ENCODE peak calls at places on chromosomes 4 and X, in seven cellular contexts. W is astrocyte, O is fibroblast of mammary gland, D is astrocyte of the cerebellum, P is stomach, Y is IMR-90, G is GM23338. U is an unnamed sample.

GRCh38 chr4:155738548-155738947 is 20.3 kb upstream of the GUCY1B1 start:
- DNase-seq in W (peak; percentile 53), O (peak; percentile 95), D (no peak), P (no peak), Y (peak; percentile 90), G (no peak), U (peak; percentile 69)

GRCh38 chr4:766559-767283 is 59.2 kb downstream of the CPLX1 start:
- DNase-seq in W (no peak), O (no peak), D (no peak), P (no peak), Y (no peak), G (peak; percentile 60), U (no peak)

GRCh38 chr4:170323623-170324022 is 233.9 kb upstream of the AADAT start:
- DNase-seq in W (no peak), O (no peak), D (no peak), P (no peak), Y (no peak), G (no peak), U (no peak)

GRCh38 chrX:119694601-119695534 is 1.9 kb upstream of the SEPTIN6 start:
- DNase-seq in W (no peak), O (no peak), D (no peak), P (no peak), Y (no peak), G (peak; percentile 42), U (no peak)

GRCh38 chrX:65407157-65407626 is 127.4 kb downstream of the LAS1L start:
- DNase-seq in W (no peak), O (no peak), D (no peak), P (no peak), Y (no peak), G (peak; percentile 27), U (no peak)

GRCh38 chrX:107448625-107449468 is 605 bp upstream of the FRMPD3 start:
- DNase-seq in W (no peak), O (no peak), D (no peak), P (no peak), Y (no peak), G (peak; percentile 59), U (no peak)

GRCh38 chr4:149344436-149344835 is 471.2 kb downstream of the IQCM start:
- DNase-seq in W (peak; percentile 77), O (peak; percentile 93), D (peak; percentile 13), P (no peak), Y (peak; percentile 34), G (no peak), U (peak; percentile 51)

GRCh38 chr4:52949336-52949735 is 87.2 kb downstream of the RASL11B start:
- DNase-seq in W (no peak), O (no peak), D (no peak), P (no peak), Y (no peak), G (no peak), U (no peak)

GRCh38 chr4:30720656-30721352 is 635 bp downstream of the PCDH7 start:
- DNase-seq in W (peak; percentile 58), O (peak; percentile 47), D (no peak), P (no peak), Y (peak; percentile 61), G (peak; percentile 64), U (peak; percentile 55)

GRCh38 chr4:143381171-143382118 is 44.8 kb downstream of the GAB1 start:
- DNase-seq in W (peak; percentile 89), O (peak; percentile 90), D (peak; percentile 75), P (peak; percentile 85), Y (peak; percentile 93), G (peak; percentile 31), U (peak; percentile 85)

GRCh38 chr4:74794341-74794801 is at the start of gene BTC:
- DNase-seq in W (no peak), O (peak; percentile 5), D (no peak), P (peak; percentile 77), Y (no peak), G (peak; percentile 69), U (no peak)

GRCh38 chr4:156347412-156348075 is 393.9 kb upstream of the CTSO start:
- DNase-seq in W (peak; percentile 74), O (peak; percentile 70), D (no peak), P (no peak), Y (peak; percentile 64), G (peak; percentile 17), U (peak; percentile 44)

GRCh38 chr4:147480891-147481576 is at the start of gene EDNRA:
- DNase-seq in W (peak; percentile 61), O (peak; percentile 47), D (no peak), P (no peak), Y (peak; percentile 68), G (peak; percentile 69), U (peak; percentile 54)

GRCh38 chr4:151955721-151956340 is 195.0 kb upstream of the GATB start:
- DNase-seq in W (peak; percentile 67), O (peak; percentile 44), D (no peak), P (no peak), Y (peak; percentile 54), G (no peak), U (peak; percentile 3)

GRCh38 chrX:39752820-39753219 is 344.9 kb downstream of the BCOR start:
- DNase-seq in W (no peak), O (peak; percentile 42), D (no peak), P (peak; percentile 32), Y (peak; percentile 29), G (no peak), U (peak; percentile 40)

GRCh38 chrX:38987135-38987780 is 186.0 kb downstream of the MID1IP1 start:
- DNase-seq in W (peak; percentile 1), O (peak; percentile 12), D (no peak), P (no peak), Y (peak; percentile 8), G (no peak), U (peak; percentile 24)

GRCh38 chr4:8394806-8395205 is 45.7 kb downstream of the ACOX3 start:
- DNase-seq in W (no peak), O (no peak), D (no peak), P (no peak), Y (no peak), G (no peak), U (no peak)

GRCh38 chrX:40155617-40156471 is 58.1 kb upstream of the BCOR start:
- DNase-seq in W (no peak), O (no peak), D (no peak), P (no peak), Y (no peak), G (peak; percentile 36), U (no peak)

DNA sequence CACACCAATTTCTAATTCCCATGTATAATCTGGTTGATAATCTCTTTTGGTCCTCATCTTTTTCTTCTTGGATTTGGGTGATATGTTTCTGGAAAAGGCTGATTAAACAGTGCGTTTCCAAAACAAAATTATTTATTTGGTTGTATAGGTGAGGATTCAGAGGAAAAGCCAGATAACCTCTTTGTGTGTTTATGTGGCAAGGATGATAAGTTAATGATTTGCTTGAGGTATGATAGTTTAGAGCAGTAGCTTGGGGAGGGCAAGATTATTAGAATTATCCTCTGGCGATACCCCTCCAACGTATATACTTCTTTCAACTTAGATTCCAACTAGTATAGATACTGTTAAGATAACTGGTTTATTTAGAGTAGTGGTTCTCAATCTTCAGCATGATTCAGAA is 53.3 kb downstream of the SLC4A4 start:
- DNase-seq in W (no peak), O (no peak), D (no peak), P (no peak), Y (no peak), G (no peak), U (no peak)
- H3K4me3 ChIP-seq in W (no peak overlapping the region), O (no peak overlapping the region), D (no peak overlapping the region), P (no peak overlapping the region), Y (no peak overlapping the region), G (no peak overlapping the region), U (no peak overlapping the region)

GRCh38 chr4:116358633-116359222 is 726.6 kb downstream of the TRAM1L1 start:
- DNase-seq in W (peak; percentile 31), O (peak; percentile 71), D (peak; percentile 46), P (peak; percentile 69), Y (peak; percentile 43), G (peak; percentile 90), U (peak; percentile 75)
- TF ChIP-seq CTCF in W (peak; percentile 65), O (peak; percentile 51), D (peak; percentile 54), P (no peak), Y (peak; percentile 52), G (peak; percentile 93), U (peak; percentile 80)

GRCh38 chr4:181008164-181008563 is 1235.0 kb upstream of the TENM3 start:
- DNase-seq in W (peak; percentile 79), O (peak; percentile 27), D (peak; percentile 58), P (no peak), Y (no peak), G (no peak), U (no peak)
- H3K4me3 ChIP-seq in W (no peak overlapping the region), O (no peak overlapping the region), D (no peak overlapping the region), P (no peak overlapping the region), Y (no peak overlapping the region), G (no peak overlapping the region), U (no peak overlapping the region)

GRCh38 chrX:100659431-100660137 is 15.6 kb downstream of the SRPX2 start:
- DNase-seq in W (no peak), O (no peak), D (no peak), P (no peak), Y (no peak), G (no peak), U (peak; percentile 53)
- TF ChIP-seq CTCF in W (no peak), O (no peak), D (no peak), P (no peak), Y (no peak), G (no peak), U (no peak)

GRCh38 chr4:154416183-154416543 is 75.4 kb downstream of the DCHS2 start:
- DNase-seq in W (no peak), O (no peak), D (no peak), P (no peak), Y (no peak), G (peak; percentile 76), U (peak; percentile 12)

GRCh38 chr4:154415313-154415712 is 76.3 kb downstream of the DCHS2 start:
- DNase-seq in W (no peak), O (no peak), D (no peak), P (no peak), Y (no peak), G (peak; percentile 51), U (no peak)

GRCh38 chr4:154414796-154415195 is 76.8 kb downstream of the DCHS2 start:
- DNase-seq in W (no peak), O (no peak), D (no peak), P (no peak), Y (no peak), G (no peak), U (no peak)

GRCh38 chr4:154421618-154422017 is 70.0 kb downstream of the DCHS2 start:
- DNase-seq in W (no peak), O (no peak), D (no peak), P (no peak), Y (no peak), G (no peak), U (no peak)

GRCh38 chr4:154417358-154417673 is 74.3 kb downstream of the DCHS2 start:
- DNase-seq in W (no peak), O (no peak), D (no peak), P (no peak), Y (no peak), G (no peak), U (no peak)
- H3K4me3 ChIP-seq in W (peak overlapping the region; percentile 67), O (peak overlapping the region; percentile 56), D (peak overlapping the region; percentile 42), P (peak overlapping the region; percentile 42), Y (no peak overlapping the region), G (peak overlapping the region; percentile 67), U (peak overlapping the region; percentile 59)

U was measured in fibroblast of villous mesenchyme.